ENCODE peak calls at places on chromosome 19, in six cellular contexts. S is RPMI8226, D is heart left ventricle, O is ACHN, Z is ELR, F is mucosa of gallbladder. A is an unnamed sample.

GRCh38 chr19:46624958-46625661 is at the start of gene PTGIR:
- DNase-seq in S (peak; percentile 23), O (no peak), F (peak; percentile 45), Z (peak; percentile 83), D (peak; percentile 87), A (no peak)

GRCh38 chr19:13056052-13056660 is 46.5 kb downstream of the LYL1 start:
- DNase-seq in Z (peak; percentile 89), O (peak; percentile 92), S (no peak), F (peak; percentile 65), D (peak; percentile 71), A (peak; percentile 52)

GRCh38 chr19:55474269-55475265 is 1.9 kb upstream of the ZNF628 start:
- DNase-seq in Z (no peak), S (no peak), D (no peak), O (peak; percentile 91), F (no peak), A (no peak)

GRCh38 chr19:57078802-57079201 is 41.0 kb upstream of the USP29 start:
- DNase-seq in O (no peak), S (no peak), D (no peak), F (no peak), Z (no peak), A (no peak)

GRCh38 chr19:30862876-30863275 is 486.4 kb downstream of the TSHZ3 start:
- DNase-seq in Z (no peak), D (no peak), F (no peak), S (no peak), O (no peak), A (no peak)

GRCh38 chr19:3500429-3501101 is at the start of gene DOHH:
- DNase-seq in F (peak; percentile 96), D (peak; percentile 97), O (peak; percentile 94), S (peak; percentile 97), Z (peak; percentile 97), A (peak; percentile 96)

GRCh38 chr19:46015080-46015960 is 7.5 kb downstream of the PGLYRP1 start:
- DNase-seq in O (peak; percentile 83), S (no peak), D (peak; percentile 68), Z (peak; percentile 36), F (peak; percentile 71), A (peak; percentile 90)

GRCh38 chr19:6108721-6109633 is 1.3 kb downstream of the RFX2 start:
- DNase-seq in O (peak; percentile 37), S (no peak), F (peak; percentile 62), D (peak; percentile 75), Z (peak; percentile 58), A (peak; percentile 32)

GRCh38 chr19:50205681-50206138 is 2.3 kb downstream of the MYH14 start:
- DNase-seq in D (no peak), Z (no peak), O (no peak), S (peak; percentile 32), F (peak; percentile 73), A (peak; percentile 85)

GRCh38 chr19:5801796-5802616 is 2.9 kb upstream of the NRTN start:
- DNase-seq in O (no peak), D (no peak), Z (peak; percentile 56), S (no peak), F (no peak), A (no peak)